ENCODE peak calls at places on chromosomes 4 and X, in eight cellular contexts. O is thoracic aorta, R is WTC11, W is Caco-2, G is tibial nerve, U is HFF-Myc, Q is nephron progenitor cell, H is AG04450. J is an unnamed sample.

GRCh38 chr4:125049711-125050110 is 265.0 kb upstream of the FAT4 start:
- DNase-seq in G (no peak), R (no peak), Q (no peak), W (no peak), O (no peak), U (no peak), H (peak), J (no peak)

GRCh38 chr4:83335691-83336090 is 1.0 kb upstream of the HPSE start:
- DNase-seq in H (no peak), R (no peak), G (peak), W (no peak), Q (no peak), U (no peak), O (no peak), J (no peak)

GRCh38 chr4:113784497-113785254 is 23.1 kb upstream of the CAMK2D start:
- DNase-seq in R (no peak), H (peak), O (no peak), G (no peak), Q (no peak), W (no peak), U (peak), J (no peak)

GRCh38 chr4:125988464-125988863 is 673.7 kb downstream of the FAT4 start:
- DNase-seq in R (no peak), Q (no peak), H (no peak), O (no peak), G (no peak), U (no peak), W (no peak), J (no peak)

GRCh38 chrX:150688911-150689451 is 4.2 kb upstream of the MTMR1 start:
- DNase-seq in O (no peak), H (peak), W (peak), R (no peak), Q (no peak), G (no peak), U (peak), J (no peak)

GRCh38 chr4:121070696-121071639 is 1.4 kb downstream of the NDNF start:
- DNase-seq in H (no peak), W (peak), R (peak), G (no peak), O (no peak), Q (peak), U (no peak), J (peak)

GRCh38 chrX:13223868-13224555 is 95.8 kb downstream of the ATXN3L start:
- DNase-seq in U (peak), G (no peak), W (no peak), H (peak), O (no peak), Q (no peak), R (no peak), J (no peak)

GRCh38 chr4:43607400-43607799 is 714.9 kb downstream of the GRXCR1 start:
- DNase-seq in U (no peak), Q (no peak), O (no peak), H (no peak), G (no peak), R (no peak), W (no peak), J (no peak)

GRCh38 chr4:124943145-124943889 is 230.8 kb upstream of the ANKRD50 start:
- DNase-seq in U (no peak), Q (no peak), G (no peak), W (no peak), O (no peak), R (no peak), H (no peak), J (no peak)

GRCh38 chr4:77451530-77451929 is 154.1 kb upstream of the CXCL13 start:
- DNase-seq in U (no peak), H (no peak), W (no peak), G (no peak), O (no peak), R (no peak), Q (no peak), J (no peak)

GRCh38 chr4:186557061-186557460 is 1.7 kb upstream of the MTNR1A start:
- DNase-seq in H (no peak), G (no peak), R (no peak), W (no peak), Q (no peak), U (no peak), O (no peak), J (no peak)

GRCh38 chr4:181939199-181939945 is 303.8 kb upstream of the TENM3 start:
- DNase-seq in H (no peak), Q (no peak), O (no peak), R (no peak), G (no peak), W (no peak), U (no peak), J (no peak)

GRCh38 chr4:125315571-125316390 is 1.0 kb downstream of the FAT4 start:
- DNase-seq in Q (peak), H (no peak), U (no peak), G (peak), W (peak), O (no peak), R (peak), J (peak)

GRCh38 chrX:1205681-1206611 is 6.5 kb downstream of the CRLF2 start:
- DNase-seq in R (no peak), W (peak), H (no peak), O (no peak), U (peak), G (peak), Q (peak), J (no peak)

GRCh38 chr4:73664470-73664869 is 44.2 kb upstream of the RASSF6 start:
- DNase-seq in O (no peak), Q (no peak), R (no peak), H (no peak), G (no peak), U (no peak), W (no peak), J (no peak)

GRCh38 chr4:93031431-93032098 is 727.8 kb downstream of the GRID2 start:
- DNase-seq in G (no peak), O (no peak), W (no peak), R (no peak), Q (no peak), H (no peak), U (no peak), J (no peak)

GRCh38 chr4:122577808-122578781 is 42.8 kb downstream of the IL21 start:
- DNase-seq in O (no peak), Q (peak), W (peak), H (no peak), R (peak), U (no peak), G (peak), J (peak)

GRCh38 chrX:48306175-48306574 is 50.3 kb downstream of the SSX3 start:
- DNase-seq in G (no peak), U (no peak), R (no peak), O (no peak), W (no peak), Q (no peak), H (no peak), J (no peak)

GRCh38 chr4:126738926-126739325 is 893.8 kb upstream of the INTU start:
- DNase-seq in Q (no peak), W (no peak), H (no peak), G (no peak), O (no peak), R (no peak), U (no peak), J (no peak)

GRCh38 chr4:13985824-13986223 is 358.3 kb upstream of the BOD1L1 start:
- DNase-seq in U (no peak), W (no peak), O (no peak), G (no peak), Q (no peak), R (no peak), H (no peak), J (no peak)

GRCh38 chr4:3041192-3042142 is 32.9 kb downstream of the HTT-AS start:
- DNase-seq in G (peak), R (peak), W (peak), O (no peak), U (peak), H (no peak), Q (no peak), J (peak)

GRCh38 chr4:80266267-80266901 is at the start of gene FGF5:
- DNase-seq in R (peak), G (peak), O (no peak), W (no peak), U (peak), Q (peak), H (peak), J (peak)

GRCh38 chr4:98744372-98745150 is 86.2 kb upstream of the TSPAN5 start:
- DNase-seq in Q (no peak), O (no peak), G (no peak), R (no peak), W (no peak), U (no peak), H (no peak), J (no peak)

GRCh38 chr4:98746530-98746929 is 88.1 kb upstream of the TSPAN5 start:
- DNase-seq in H (no peak), W (no peak), U (no peak), O (no peak), G (no peak), Q (no peak), R (no peak), J (no peak)

GRCh38 chr4:98747659-98748091 is 89.3 kb upstream of the TSPAN5 start:
- DNase-seq in H (no peak), W (peak), G (no peak), U (no peak), R (no peak), Q (no peak), O (no peak), J (no peak)

GRCh38 chr4:98746936-98747658 is 88.7 kb upstream of the TSPAN5 start:
- DNase-seq in O (no peak), W (no peak), U (no peak), Q (no peak), G (no peak), H (no peak), R (no peak), J (no peak)

GRCh38 chr4:98745372-98745771 is 87.0 kb upstream of the TSPAN5 start:
- DNase-seq in W (peak), R (peak), H (no peak), Q (no peak), G (no peak), U (no peak), O (no peak), J (no peak)
- TF ChIP-seq CTCF in W (peak), R (no peak), H (peak), Q (no peak), G (no peak), U (peak), O (no peak), J (no peak)

DNA sequence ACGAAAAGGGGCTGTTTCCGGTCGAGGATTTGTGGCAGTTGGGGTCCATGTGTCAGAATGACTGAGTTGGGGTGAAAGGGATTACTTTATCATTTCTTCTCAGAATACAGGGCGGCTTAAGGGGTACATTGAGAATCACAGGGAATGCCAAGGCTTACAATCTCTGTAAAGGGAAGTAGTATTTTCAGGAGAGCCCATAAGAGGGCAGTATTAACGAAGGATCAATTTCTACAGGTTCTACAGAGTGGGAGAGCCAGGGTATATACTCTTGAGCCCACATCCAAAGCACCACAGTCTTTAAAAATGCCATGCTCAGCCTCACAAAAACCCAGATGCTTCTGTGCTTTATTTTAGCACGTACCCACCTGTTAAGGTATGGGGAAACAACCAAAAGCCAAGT is 67.7 kb upstream of the ZXDA start:
- DNase-seq in Q (no peak), G (no peak), R (no peak), W (peak), H (no peak), O (no peak), U (no peak), J (no peak)
- TF ChIP-seq CTCF in Q (no peak), G (no peak), R (no peak), W (no peak), H (no peak), O (no peak), U (no peak), J (no peak)

DNA sequence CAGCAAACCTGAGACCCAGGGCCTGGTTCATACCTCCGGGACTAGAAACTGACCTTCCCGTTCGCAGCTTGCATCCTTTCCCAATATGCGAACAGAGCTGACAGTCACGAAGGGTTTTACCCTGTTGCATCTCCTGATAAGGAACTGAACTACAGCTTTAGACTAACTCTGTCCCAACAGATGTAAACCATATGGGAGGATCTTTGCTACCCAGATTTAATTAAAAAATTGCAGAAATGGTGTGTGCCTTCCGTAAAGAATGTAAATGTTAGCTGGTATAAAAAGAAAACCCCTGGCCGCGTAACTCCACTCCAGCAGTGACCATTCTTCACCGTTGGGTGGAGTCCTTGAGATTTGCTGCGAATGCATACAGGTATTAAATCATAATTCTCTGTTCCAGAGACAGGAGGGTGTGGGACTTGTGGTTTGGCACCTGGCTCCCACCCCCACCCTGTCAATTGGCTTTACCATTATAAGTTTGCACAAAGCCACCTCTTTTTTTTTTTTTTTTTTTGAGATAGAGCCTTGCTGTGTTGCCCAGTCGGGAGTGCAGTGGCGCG is 40.6 kb upstream of the SORCS2 start:
- DNase-seq in W (no peak), G (no peak), Q (no peak), U (no peak), R (no peak), O (no peak), H (no peak), J (no peak)
- TF ChIP-seq CTCF in W (no peak), G (no peak), Q (no peak), U (peak), R (no peak), O (no peak), H (no peak), J (no peak)

GRCh38 chrX:5916945-5917344 is 311.7 kb downstream of the NLGN4X start:
- DNase-seq in G (no peak), O (no peak), W (no peak), Q (no peak), U (no peak), H (no peak), R (peak), J (no peak)
- TF ChIP-seq CTCF in G (no peak), O (no peak), W (no peak), Q (no peak), U (no peak), H (no peak), R (no peak), J (no peak)

GRCh38 chr4:99403380-99404194 is 31.6 kb downstream of the ADH7 start:
- DNase-seq in R (no peak), G (no peak), Q (no peak), O (no peak), H (no peak), U (no peak), W (no peak), J (no peak)
- TF ChIP-seq CTCF in R (no peak), G (no peak), Q (no peak), O (no peak), H (no peak), U (no peak), W (no peak), J (no peak)

GRCh38 chrX:3791449-3791848 is 78.0 kb upstream of the PRKX start:
- DNase-seq in R (no peak), O (no peak), G (no peak), U (no peak), W (no peak), H (no peak), Q (no peak), J (no peak)
- TF ChIP-seq CTCF in R (no peak), O (no peak), G (no peak), U (no peak), W (no peak), H (no peak), Q (no peak), J (no peak)